ENCODE peak calls at places on chromosome 21, in five cellular contexts. J is fibroblast of lung, V is pancreas, G is fibroblast of pulmonary artery, T is AG10803. P is an unnamed sample.
A peak's percentile ranks its signal among the peaks of the same experiment; 100 is the strongest.

GRCh38 chr21:15638856-15639549 is 90.8 kb upstream of the USP25 start:
- DNase-seq in J (no peak), V (peak; percentile 81), G (peak; percentile 56), T (no peak), P (peak; percentile 44)

GRCh38 chr21:38352536-38353219 is 95.9 kb downstream of the KCNJ15 start:
- DNase-seq in J (peak; percentile 77), V (peak; percentile 50), G (peak; percentile 82), T (peak; percentile 79), P (peak; percentile 55)

GRCh38 chr21:31559368-31560119 is 99.9 kb upstream of the SOD1 start:
- DNase-seq in J (peak; percentile 92), V (peak; percentile 84), G (peak; percentile 97), T (peak; percentile 55), P (peak; percentile 96)

GRCh38 chr21:31498985-31499384 is 154.9 kb upstream of the TIAM1 start:
- DNase-seq in J (no peak), V (no peak), G (no peak), T (no peak), P (no peak)

GRCh38 chr21:25094695-25095094 is 512.6 kb downstream of the MRPL39 start:
- DNase-seq in J (no peak), V (no peak), G (no peak), T (no peak), P (no peak)

GRCh38 chr21:40386301-40386911 is 460.6 kb downstream of the DSCAM start:
- DNase-seq in J (no peak), V (peak; percentile 70), G (no peak), T (no peak), P (peak; percentile 4)

GRCh38 chr21:44428281-44428942 is 26.9 kb upstream of the LRRC3 start:
- DNase-seq in J (no peak), V (peak; percentile 59), G (no peak), T (no peak), P (no peak)

GRCh38 chr21:36425286-36425685 is 40.1 kb downstream of the CHAF1B start:
- DNase-seq in J (peak; percentile 43), V (no peak), G (no peak), T (no peak), P (peak; percentile 73)

GRCh38 chr21:38811257-38811656 is 5.5 kb downstream of the ETS2 start:
- DNase-seq in J (peak; percentile 89), V (no peak), G (peak; percentile 89), T (peak; percentile 89), P (peak; percentile 97)

GRCh38 chr21:43717967-43718871 is 710 bp upstream of the PDXK start:
- DNase-seq in J (no peak), V (peak; percentile 62), G (no peak), T (no peak), P (no peak)

GRCh38 chr21:41868062-41868710 is 11.0 kb downstream of the PRDM15 start:
- DNase-seq in J (no peak), V (no peak), G (no peak), T (peak; percentile 67), P (peak; percentile 9)

GRCh38 chr21:31397515-31397926 is 53.5 kb upstream of the TIAM1 start:
- DNase-seq in J (no peak), V (no peak), G (peak; percentile 42), T (no peak), P (no peak)

GRCh38 chr21:39523930-39524329 is 72.2 kb downstream of the SH3BGR start:
- DNase-seq in J (no peak), V (no peak), G (no peak), T (no peak), P (no peak)

GRCh38 chr21:38918629-38919346 is 113.1 kb downstream of the ETS2 start:
- DNase-seq in J (no peak), V (no peak), G (no peak), T (no peak), P (no peak)

GRCh38 chr21:16308269-16308668 is 578.5 kb downstream of the USP25 start:
- DNase-seq in J (peak; percentile 40), V (no peak), G (peak; percentile 21), T (peak; percentile 27), P (peak; percentile 73)

GRCh38 chr21:42883921-42884320 is 4.6 kb upstream of the WDR4 start:
- DNase-seq in J (no peak), V (no peak), G (no peak), T (no peak), P (no peak)

GRCh38 chr21:37455504-37455911 is 88.9 kb downstream of the DYRK1A start:
- DNase-seq in J (peak; percentile 28), V (no peak), G (peak; percentile 36), T (no peak), P (no peak)

GRCh38 chr21:27152996-27153395 is 186.1 kb upstream of the ADAMTS5 start:
- DNase-seq in J (no peak), V (no peak), G (no peak), T (no peak), P (no peak)

GRCh38 chr21:27825035-27825434 is 858.1 kb upstream of the ADAMTS5 start:
- DNase-seq in J (no peak), V (no peak), G (no peak), T (no peak), P (no peak)

GRCh38 chr21:37383066-37383465 is 16.5 kb downstream of the DYRK1A start:
- DNase-seq in J (no peak), V (no peak), G (peak; percentile 56), T (peak; percentile 62), P (no peak)

GRCh38 chr21:43767980-43768867 is 7.9 kb downstream of the CSTB start:
- DNase-seq in J (peak; percentile 84), V (no peak), G (peak; percentile 81), T (peak; percentile 66), P (peak; percentile 87)

GRCh38 chr21:16134134-16134533 is 404.4 kb downstream of the USP25 start:
- DNase-seq in J (no peak), V (no peak), G (no peak), T (peak; percentile 14), P (peak; percentile 31)

GRCh38 chr21:27536319-27536718 is 569.4 kb upstream of the ADAMTS5 start:
- DNase-seq in J (peak; percentile 21), V (no peak), G (peak; percentile 26), T (no peak), P (no peak)

GRCh38 chr21:33070921-33071877 is 1.3 kb downstream of the OLIG1 start:
- DNase-seq in J (no peak), V (no peak), G (no peak), T (no peak), P (no peak)
- H3K4me3 ChIP-seq in J (peak overlapping the region; percentile 38), V (no peak overlapping the region), G (peak overlapping the region; percentile 22), T (no peak overlapping the region), P (no peak overlapping the region)

GRCh38 chr21:35025206-35026152 is 23.6 kb downstream of the RUNX1 start:
- DNase-seq in J (no peak), V (no peak), G (no peak), T (no peak), P (no peak)

GRCh38 chr21:35027558-35028450 is 21.3 kb downstream of the RUNX1 start:
- DNase-seq in J (no peak), V (no peak), G (no peak), T (no peak), P (no peak)

GRCh38 chr21:35028451-35028757 is 20.7 kb downstream of the RUNX1 start:
- DNase-seq in J (no peak), V (no peak), G (no peak), T (no peak), P (no peak)

GRCh38 chr21:35026153-35026499 is 23.0 kb downstream of the RUNX1 start:
- DNase-seq in J (no peak), V (no peak), G (no peak), T (no peak), P (peak; percentile 68)

GRCh38 chr21:35026617-35027557 is 22.2 kb downstream of the RUNX1 start:
- DNase-seq in J (peak; percentile 64), V (no peak), G (peak; percentile 69), T (peak; percentile 45), P (peak; percentile 67)
- H3K4me3 ChIP-seq in J (peak overlapping the region; percentile 14), V (no peak overlapping the region), G (peak overlapping the region; percentile 26), T (peak overlapping the region; percentile 25), P (peak overlapping the region; percentile 47)

GRCh38 chr21:45916011-45916840 is 65.3 kb upstream of the COL6A1 start:
- DNase-seq in J (no peak), V (no peak), G (no peak), T (no peak), P (no peak)

GRCh38 chr21:45918835-45919467 is 62.6 kb upstream of the COL6A1 start:
- DNase-seq in J (no peak), V (no peak), G (no peak), T (no peak), P (no peak)

GRCh38 chr21:45919593-45919992 is 62.0 kb upstream of the COL6A1 start:
- DNase-seq in J (no peak), V (no peak), G (no peak), T (no peak), P (no peak)

GRCh38 chr21:45918011-45918410 is 63.6 kb upstream of the COL6A1 start:
- DNase-seq in J (no peak), V (no peak), G (no peak), T (no peak), P (no peak)

DNA sequence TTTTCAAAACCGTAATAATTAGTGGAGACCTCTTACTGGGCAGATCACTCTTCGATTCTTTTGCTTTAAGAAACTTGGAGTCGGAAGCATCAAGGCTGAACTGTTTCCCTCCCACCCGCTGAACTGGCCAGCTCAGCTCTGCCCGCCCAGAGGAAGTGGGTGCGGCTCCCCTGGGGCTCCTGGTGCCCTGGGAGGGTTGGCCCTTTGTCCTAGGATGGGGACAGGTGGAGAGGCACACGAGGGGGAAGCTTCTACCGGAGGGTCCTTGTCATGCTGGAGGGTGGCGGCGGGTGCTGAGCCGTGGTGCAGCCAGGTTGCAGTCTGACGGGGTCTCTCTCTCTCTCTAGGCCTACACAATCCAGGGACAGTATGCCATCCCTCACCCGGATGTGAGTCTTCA is 64.3 kb upstream of the COL6A1 start:
- DNase-seq in J (no peak), V (no peak), G (no peak), T (no peak), P (no peak)
- H3K4me3 ChIP-seq in J (no peak overlapping the region), V (no peak overlapping the region), G (no peak overlapping the region), T (no peak overlapping the region), P (no peak overlapping the region)

DNA sequence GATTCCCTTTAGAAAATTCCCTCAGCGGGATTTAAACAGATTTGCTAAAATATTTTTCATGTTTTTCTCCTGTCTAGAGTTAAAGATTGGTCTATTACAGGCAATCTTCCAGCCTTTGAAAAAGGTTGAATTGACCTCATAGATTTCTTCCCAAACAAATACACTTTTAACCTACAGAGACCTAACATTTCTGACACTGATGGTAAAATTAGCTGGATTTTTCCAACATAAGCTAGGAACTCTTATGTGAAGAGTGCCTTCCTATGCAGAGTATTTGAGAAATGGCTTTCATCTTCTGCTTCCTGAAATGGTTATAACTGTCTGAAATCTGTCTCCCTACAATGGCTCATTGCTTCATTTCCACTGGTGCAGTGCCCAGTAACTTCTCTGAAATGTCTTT is 269.3 kb downstream of the BACH1 start:
- DNase-seq in J (no peak), V (no peak), G (no peak), T (no peak), P (no peak)
- H3K4me3 ChIP-seq in J (no peak overlapping the region), V (no peak overlapping the region), G (no peak overlapping the region), T (no peak overlapping the region), P (no peak overlapping the region)

GRCh38 chr21:29208044-29208665 is 77.7 kb downstream of the MAP3K7CL start:
- DNase-seq in J (no peak), V (no peak), G (no peak), T (no peak), P (no peak)
- H3K4me3 ChIP-seq in J (no peak overlapping the region), V (no peak overlapping the region), G (peak overlapping the region; percentile 15), T (no peak overlapping the region), P (no peak overlapping the region)

P was measured in astrocyte.